ENCODE peak calls at places on chromosomes 13 and 19, in ten cellular contexts. F is fibroblast of lung; X is stimulated activated effector memory CD8-positive, alpha-beta T cell treated with anti-CD3 and anti-CD28 coated beads, Interleukin-12 subunit alpha, Interleukin-12 subunit beta, amount 100 ng/mL, for 72 hours; N is activated B cell treated with CpG ODN at 0.5 μM for 24 hours; Z is hypothalamus; K is hepatic stellate cell; A is SIG-M5; B is fibroblast of pulmonary artery; D is AML-193; Y is stimulated activated CD8-positive, alpha-beta memory T cell treated with anti-CD3 and anti-CD28 coated beads, Interleukin-15, amount 100 ng/mL, for 4 hours. G is an unnamed sample.

GRCh38 chr13:41547253-41548000 is 90.1 kb downstream of the RGCC start:
- DNase-seq in F (peak), X (no peak), N (no peak), Z (peak), K (no peak), A (no peak), B (peak), D (no peak), Y (no peak), G (no peak)

GRCh38 chr13:102863590-102863989 is 17.8 kb downstream of the ERCC5 start:
- DNase-seq in F (no peak), X (no peak), N (no peak), Z (no peak), K (no peak), A (no peak), B (no peak), D (no peak), Y (no peak), G (no peak)

GRCh38 chr19:56949651-56950050 is 109.1 kb upstream of the PEG3 start:
- DNase-seq in F (no peak), X (no peak), N (no peak), Z (no peak), K (no peak), A (no peak), B (no peak), D (no peak), Y (no peak), G (peak)

GRCh38 chr19:6458695-6459355 is 767 bp downstream of the SLC25A23 start:
- DNase-seq in F (no peak), X (no peak), N (no peak), Z (no peak), K (no peak), A (no peak), B (no peak), D (no peak), Y (no peak), G (no peak)

GRCh38 chr19:5711713-5712161 is 8.2 kb downstream of the LONP1 start:
- DNase-seq in F (no peak), X (no peak), N (no peak), Z (no peak), K (no peak), A (no peak), B (no peak), D (no peak), Y (no peak), G (no peak)

GRCh38 chr13:44617648-44618047 is 41.5 kb upstream of the TSC22D1 start:
- DNase-seq in F (no peak), X (no peak), N (no peak), Z (no peak), K (no peak), A (no peak), B (no peak), D (no peak), Y (no peak), G (no peak)

GRCh38 chr19:13115936-13116281 is 631 bp downstream of the TRMT1 start:
- DNase-seq in F (no peak), X (no peak), N (no peak), Z (no peak), K (no peak), A (no peak), B (no peak), D (no peak), Y (no peak), G (no peak)

GRCh38 chr19:7069042-7069903 is at the start of gene ZNF557:
- DNase-seq in F (peak), X (peak), N (peak), Z (peak), K (peak), A (peak), B (peak), D (peak), Y (peak), G (peak)

GRCh38 chr13:33193428-33193974 is 92.1 kb downstream of the STARD13 start:
- DNase-seq in F (peak), X (no peak), N (no peak), Z (no peak), K (no peak), A (no peak), B (peak), D (no peak), Y (no peak), G (no peak)